ENCODE peak calls at places on chromosome 21, in five cellular contexts. N, U, X, O and E are unnamed samples.

GRCh38 chr21:40047993-40048730 is 180.9 kb downstream of the PCP4 start:
- DNase-seq in N (no peak), U (no peak), X (no peak), O (no peak), E (no peak)

GRCh38 chr21:16124397-16125130 is 394.8 kb downstream of the USP25 start:
- DNase-seq in N (no peak), U (no peak), X (no peak), O (no peak), E (no peak)

GRCh38 chr21:15788847-15789548 is 59.2 kb downstream of the USP25 start:
- DNase-seq in N (no peak), U (no peak), X (no peak), O (no peak), E (no peak)

GRCh38 chr21:35136586-35137254 is 87.6 kb upstream of the RUNX1 start:
- DNase-seq in N (peak), U (no peak), X (no peak), O (no peak), E (no peak)

GRCh38 chr21:38229260-38229877 is 27.4 kb upstream of the KCNJ15 start:
- DNase-seq in N (no peak), U (no peak), X (no peak), O (no peak), E (no peak)

GRCh38 chr21:42751866-42752265 is 98.4 kb downstream of the PDE9A start:
- DNase-seq in N (no peak), U (no peak), X (no peak), O (no peak), E (no peak)

GRCh38 chr21:31656199-31657095 is 3.0 kb upstream of the SOD1 start:
- DNase-seq in N (no peak), U (no peak), X (no peak), O (no peak), E (no peak)

GRCh38 chr21:38448619-38449186 is 49.6 kb downstream of the ERG start:
- DNase-seq in N (no peak), U (no peak), X (no peak), O (no peak), E (no peak)

GRCh38 chr21:17667256-17667655 is 54.6 kb upstream of the BTG3 start:
- DNase-seq in N (no peak), U (no peak), X (no peak), O (no peak), E (no peak)

GRCh38 chr21:41672543-41672915 is 94.3 kb downstream of the RIPK4 start:
- DNase-seq in N (no peak), U (no peak), X (no peak), O (no peak), E (no peak)

GRCh38 chr21:33367309-33367973 is 35.8 kb upstream of the IFNGR2 start:
- DNase-seq in N (no peak), U (no peak), X (no peak), O (no peak), E (no peak)

GRCh38 chr21:16424331-16424749 is 694.6 kb downstream of the USP25 start:
- DNase-seq in N (no peak), U (no peak), X (peak), O (no peak), E (peak)

GRCh38 chr21:36141513-36141925 is 6.6 kb downstream of the CBR3 start:
- DNase-seq in N (peak), U (peak), X (peak), O (peak), E (peak)

GRCh38 chr21:46110499-46111192 is 12.7 kb downstream of the COL6A2 start:
- DNase-seq in N (peak), U (no peak), X (no peak), O (no peak), E (peak)

GRCh38 chr21:35559128-35559831 is 501.0 kb downstream of the SETD4 start:
- DNase-seq in N (peak), U (no peak), X (no peak), O (no peak), E (no peak)

GRCh38 chr21:17738171-17738953 is 80.8 kb downstream of the C21orf91 start:
- DNase-seq in N (no peak), U (no peak), X (no peak), O (no peak), E (no peak)

GRCh38 chr21:32245971-32246370 is 32.9 kb downstream of the MIS18A start:
- DNase-seq in N (no peak), U (no peak), X (no peak), O (no peak), E (no peak)